ENCODE peak calls at places on chromosomes 6 and 20, in nine cellular contexts. One of them, this sample, is unnamed.

GRCh38 chr20:10672579-10673127 is 1.1 kb downstream of the JAG1 start:
- DNase-seq in CD8-positive, alpha-beta T cell: peak
- DNase-seq in ascending aorta: peak
- DNase-seq in cardiac fibroblast: peak
- DNase-seq in CD4-positive, alpha-beta T cell: no peak
- DNase-seq in heart left ventricle: peak
- DNase-seq in cardiac muscle cell: peak
- DNase-seq in B cell: peak
- DNase-seq in choroid plexus epithelial cell: peak
- DNase-seq in this sample: no peak

GRCh38 chr6:117547688-117548621 is 54.4 kb downstream of the GOPC start:
- DNase-seq in CD8-positive, alpha-beta T cell: peak
- DNase-seq in ascending aorta: peak
- DNase-seq in cardiac fibroblast: no peak
- DNase-seq in CD4-positive, alpha-beta T cell: peak
- DNase-seq in heart left ventricle: peak
- DNase-seq in cardiac muscle cell: no peak
- DNase-seq in B cell: peak
- DNase-seq in choroid plexus epithelial cell: peak
- DNase-seq in this sample: no peak

GRCh38 chr20:37345339-37346231 is at the start of gene SRC:
- DNase-seq in CD8-positive, alpha-beta T cell: peak
- DNase-seq in ascending aorta: peak
- DNase-seq in cardiac fibroblast: peak
- DNase-seq in CD4-positive, alpha-beta T cell: peak
- DNase-seq in heart left ventricle: peak
- DNase-seq in cardiac muscle cell: peak
- DNase-seq in B cell: peak
- DNase-seq in choroid plexus epithelial cell: peak
- DNase-seq in this sample: no peak

GRCh38 chr20:38159949-38160756 is 4.9 kb downstream of the TGM2 start:
- DNase-seq in CD8-positive, alpha-beta T cell: no peak
- DNase-seq in ascending aorta: no peak
- DNase-seq in cardiac fibroblast: no peak
- DNase-seq in CD4-positive, alpha-beta T cell: no peak
- DNase-seq in heart left ventricle: no peak
- DNase-seq in cardiac muscle cell: no peak
- DNase-seq in B cell: no peak
- DNase-seq in choroid plexus epithelial cell: no peak
- DNase-seq in this sample: no peak

GRCh38 chr20:57782631-57783041 is 72.8 kb upstream of the PMEPA1 start:
- DNase-seq in CD8-positive, alpha-beta T cell: no peak
- DNase-seq in ascending aorta: peak
- DNase-seq in cardiac fibroblast: no peak
- DNase-seq in CD4-positive, alpha-beta T cell: no peak
- DNase-seq in heart left ventricle: no peak
- DNase-seq in cardiac muscle cell: no peak
- DNase-seq in B cell: no peak
- DNase-seq in choroid plexus epithelial cell: no peak
- DNase-seq in this sample: no peak

GRCh38 chr6:2764610-2765165 is 505 bp upstream of the WRNIP1 start:
- DNase-seq in CD8-positive, alpha-beta T cell: peak
- DNase-seq in ascending aorta: peak
- DNase-seq in cardiac fibroblast: peak
- DNase-seq in CD4-positive, alpha-beta T cell: peak
- DNase-seq in heart left ventricle: peak
- DNase-seq in cardiac muscle cell: peak
- DNase-seq in B cell: peak
- DNase-seq in choroid plexus epithelial cell: peak
- DNase-seq in this sample: no peak

GRCh38 chr6:34817337-34817910 is 25.5 kb downstream of the BLTP3A start:
- DNase-seq in CD8-positive, alpha-beta T cell: no peak
- DNase-seq in ascending aorta: no peak
- DNase-seq in cardiac fibroblast: peak
- DNase-seq in CD4-positive, alpha-beta T cell: no peak
- DNase-seq in heart left ventricle: no peak
- DNase-seq in cardiac muscle cell: no peak
- DNase-seq in B cell: no peak
- DNase-seq in choroid plexus epithelial cell: no peak
- DNase-seq in this sample: no peak

GRCh38 chr6:113329942-113330897 is 526.9 kb upstream of the MARCKS start:
- DNase-seq in CD8-positive, alpha-beta T cell: no peak
- DNase-seq in ascending aorta: no peak
- DNase-seq in cardiac fibroblast: no peak
- DNase-seq in CD4-positive, alpha-beta T cell: no peak
- DNase-seq in heart left ventricle: no peak
- DNase-seq in cardiac muscle cell: no peak
- DNase-seq in B cell: no peak
- DNase-seq in choroid plexus epithelial cell: no peak
- DNase-seq in this sample: no peak

GRCh38 chr20:44616604-44616964 is 34.2 kb downstream of the PKIG start:
- DNase-seq in CD8-positive, alpha-beta T cell: no peak
- DNase-seq in ascending aorta: no peak
- DNase-seq in cardiac fibroblast: no peak
- DNase-seq in CD4-positive, alpha-beta T cell: no peak
- DNase-seq in heart left ventricle: peak
- DNase-seq in cardiac muscle cell: no peak
- DNase-seq in B cell: no peak
- DNase-seq in choroid plexus epithelial cell: no peak
- DNase-seq in this sample: no peak

GRCh38 chr6:25963426-25964123 is 973 bp downstream of the TRIM38 start:
- DNase-seq in CD8-positive, alpha-beta T cell: no peak
- DNase-seq in ascending aorta: no peak
- DNase-seq in cardiac fibroblast: peak
- DNase-seq in CD4-positive, alpha-beta T cell: no peak
- DNase-seq in heart left ventricle: no peak
- DNase-seq in cardiac muscle cell: no peak
- DNase-seq in B cell: no peak
- DNase-seq in choroid plexus epithelial cell: peak
- DNase-seq in this sample: no peak

GRCh38 chr6:169841251-169841650 is 89.8 kb downstream of the ERMARD start:
- DNase-seq in CD8-positive, alpha-beta T cell: no peak
- DNase-seq in ascending aorta: no peak
- DNase-seq in cardiac fibroblast: no peak
- DNase-seq in CD4-positive, alpha-beta T cell: no peak
- DNase-seq in heart left ventricle: no peak
- DNase-seq in cardiac muscle cell: no peak
- DNase-seq in B cell: no peak
- DNase-seq in choroid plexus epithelial cell: no peak
- DNase-seq in this sample: no peak

GRCh38 chr6:24401458-24401857 is 1.3 kb upstream of the MRS2 start:
- DNase-seq in CD8-positive, alpha-beta T cell: no peak
- DNase-seq in ascending aorta: no peak
- DNase-seq in cardiac fibroblast: no peak
- DNase-seq in CD4-positive, alpha-beta T cell: no peak
- DNase-seq in heart left ventricle: no peak
- DNase-seq in cardiac muscle cell: peak
- DNase-seq in B cell: no peak
- DNase-seq in choroid plexus epithelial cell: no peak
- DNase-seq in this sample: no peak

GRCh38 chr20:41173791-41174341 is 36.5 kb downstream of the PLCG1 start:
- DNase-seq in CD8-positive, alpha-beta T cell: peak
- DNase-seq in ascending aorta: peak
- DNase-seq in cardiac fibroblast: no peak
- DNase-seq in CD4-positive, alpha-beta T cell: no peak
- DNase-seq in heart left ventricle: peak
- DNase-seq in cardiac muscle cell: no peak
- DNase-seq in B cell: peak
- DNase-seq in choroid plexus epithelial cell: no peak
- DNase-seq in this sample: no peak

GRCh38 chr6:28782113-28782673 is 141.6 kb downstream of the TRIM27 start:
- DNase-seq in CD8-positive, alpha-beta T cell: no peak
- DNase-seq in ascending aorta: no peak
- DNase-seq in cardiac fibroblast: no peak
- DNase-seq in CD4-positive, alpha-beta T cell: no peak
- DNase-seq in heart left ventricle: no peak
- DNase-seq in cardiac muscle cell: no peak
- DNase-seq in B cell: no peak
- DNase-seq in choroid plexus epithelial cell: no peak
- DNase-seq in this sample: no peak

GRCh38 chr6:340991-341827 is 48.9 kb downstream of the DUSP22 start:
- DNase-seq in CD8-positive, alpha-beta T cell: no peak
- DNase-seq in ascending aorta: no peak
- DNase-seq in cardiac fibroblast: no peak
- DNase-seq in CD4-positive, alpha-beta T cell: no peak
- DNase-seq in heart left ventricle: peak
- DNase-seq in cardiac muscle cell: no peak
- DNase-seq in B cell: peak
- DNase-seq in choroid plexus epithelial cell: no peak
- DNase-seq in this sample: no peak

GRCh38 chr6:144886682-144887081 is 601.5 kb downstream of the UTRN start:
- DNase-seq in CD8-positive, alpha-beta T cell: no peak
- DNase-seq in ascending aorta: no peak
- DNase-seq in cardiac fibroblast: no peak
- DNase-seq in CD4-positive, alpha-beta T cell: no peak
- DNase-seq in heart left ventricle: no peak
- DNase-seq in cardiac muscle cell: peak
- DNase-seq in B cell: no peak
- DNase-seq in choroid plexus epithelial cell: no peak
- DNase-seq in this sample: no peak

GRCh38 chr20:59643616-59644061 is 39.3 kb downstream of the PHACTR3 start:
- DNase-seq in CD8-positive, alpha-beta T cell: no peak
- DNase-seq in ascending aorta: no peak
- DNase-seq in cardiac fibroblast: no peak
- DNase-seq in CD4-positive, alpha-beta T cell: no peak
- DNase-seq in heart left ventricle: no peak
- DNase-seq in cardiac muscle cell: no peak
- DNase-seq in B cell: no peak
- DNase-seq in choroid plexus epithelial cell: no peak
- DNase-seq in this sample: no peak

GRCh38 chr20:38125157-38126056 is 39.7 kb downstream of the TGM2 start:
- DNase-seq in CD8-positive, alpha-beta T cell: no peak
- DNase-seq in ascending aorta: peak
- DNase-seq in cardiac fibroblast: peak
- DNase-seq in CD4-positive, alpha-beta T cell: no peak
- DNase-seq in heart left ventricle: peak
- DNase-seq in cardiac muscle cell: no peak
- DNase-seq in B cell: no peak
- DNase-seq in choroid plexus epithelial cell: peak
- DNase-seq in this sample: peak

DNA sequence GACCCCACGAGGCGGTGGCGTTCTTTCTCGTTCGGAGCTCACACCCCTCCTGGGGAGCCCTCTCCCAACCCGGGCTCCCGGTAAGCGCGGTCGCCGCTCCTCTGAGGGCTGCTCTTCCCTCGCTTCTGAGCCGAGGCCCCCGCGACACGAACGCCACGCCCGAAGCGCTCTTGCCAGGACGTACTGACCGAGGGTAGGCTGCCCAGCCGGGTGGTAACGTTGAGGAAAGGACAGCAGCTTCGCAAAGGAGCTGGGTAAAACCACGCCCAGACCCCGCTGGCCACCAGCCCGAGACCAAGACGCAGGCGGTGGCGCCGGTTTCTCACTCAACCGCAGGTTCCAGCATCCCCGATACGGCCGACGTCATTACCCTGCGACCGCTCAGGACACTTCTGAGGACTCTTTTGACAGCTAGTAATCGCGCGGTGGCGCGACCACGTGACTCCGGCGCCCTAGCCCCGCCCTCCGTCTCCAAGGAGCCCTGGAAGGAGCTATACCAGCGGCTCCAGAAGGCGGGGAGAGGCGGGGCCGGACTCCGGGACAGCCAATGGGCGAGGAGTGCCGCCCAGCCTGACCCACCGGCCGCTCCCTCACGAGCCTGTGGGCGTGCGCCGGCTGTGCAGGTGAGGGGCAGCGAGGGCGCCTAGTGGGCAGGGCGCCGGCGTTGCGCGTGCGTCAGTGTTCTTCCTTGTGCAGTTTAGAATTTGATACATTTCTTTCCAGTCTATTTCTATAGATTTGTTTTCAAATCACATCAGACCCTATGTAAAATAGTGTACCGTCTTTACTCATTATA is 4.0 kb upstream of the GZF1 start:
- DNase-seq in CD8-positive, alpha-beta T cell: peak
- DNase-seq in ascending aorta: peak
- DNase-seq in cardiac fibroblast: peak
- DNase-seq in CD4-positive, alpha-beta T cell: peak
- DNase-seq in heart left ventricle: peak
- DNase-seq in cardiac muscle cell: peak
- DNase-seq in B cell: peak
- DNase-seq in choroid plexus epithelial cell: peak
- DNase-seq in this sample: peak
- TF ChIP-seq CTCF in CD8-positive, alpha-beta T cell: no peak
- TF ChIP-seq CTCF in ascending aorta: no peak
- TF ChIP-seq CTCF in cardiac fibroblast: no peak
- TF ChIP-seq CTCF in CD4-positive, alpha-beta T cell: no peak
- TF ChIP-seq CTCF in heart left ventricle: no peak
- TF ChIP-seq CTCF in cardiac muscle cell: no peak
- TF ChIP-seq CTCF in B cell: no peak
- TF ChIP-seq CTCF in choroid plexus epithelial cell: no peak
- TF ChIP-seq CTCF in this sample: no peak

GRCh38 chr20:14055127-14055742 is 59.9 kb downstream of the MACROD2 start:
- DNase-seq in CD8-positive, alpha-beta T cell: no peak
- DNase-seq in ascending aorta: no peak
- DNase-seq in cardiac fibroblast: peak
- DNase-seq in CD4-positive, alpha-beta T cell: no peak
- DNase-seq in heart left ventricle: no peak
- DNase-seq in cardiac muscle cell: peak
- DNase-seq in B cell: no peak
- DNase-seq in choroid plexus epithelial cell: peak
- DNase-seq in this sample: no peak
- TF ChIP-seq CTCF in CD8-positive, alpha-beta T cell: peak
- TF ChIP-seq CTCF in ascending aorta: peak
- TF ChIP-seq CTCF in cardiac fibroblast: peak
- TF ChIP-seq CTCF in CD4-positive, alpha-beta T cell: peak
- TF ChIP-seq CTCF in heart left ventricle: peak
- TF ChIP-seq CTCF in cardiac muscle cell: peak
- TF ChIP-seq CTCF in B cell: peak
- TF ChIP-seq CTCF in choroid plexus epithelial cell: peak
- TF ChIP-seq CTCF in this sample: no peak

DNA sequence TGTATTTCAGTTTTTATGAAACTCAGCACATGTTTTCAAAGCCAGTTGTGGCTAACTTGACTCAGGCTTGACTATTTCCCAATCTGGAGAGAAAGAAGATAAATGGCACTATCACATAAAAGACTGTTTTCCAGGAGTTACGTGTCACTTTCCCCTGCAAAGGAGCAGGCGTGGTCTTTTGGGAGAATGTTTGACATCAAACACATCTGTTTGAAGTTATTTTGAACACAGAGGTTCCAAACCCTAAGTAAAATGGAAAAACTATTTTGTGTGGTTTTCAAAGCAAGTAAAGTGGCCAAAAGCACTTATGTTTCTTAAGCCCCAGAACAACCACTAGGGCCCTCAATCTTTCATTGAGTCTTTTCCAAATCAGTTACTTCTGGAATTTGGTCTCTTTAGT is 89.7 kb downstream of the FOXF2 start:
- DNase-seq in CD8-positive, alpha-beta T cell: no peak
- DNase-seq in ascending aorta: no peak
- DNase-seq in cardiac fibroblast: peak
- DNase-seq in CD4-positive, alpha-beta T cell: no peak
- DNase-seq in heart left ventricle: no peak
- DNase-seq in cardiac muscle cell: no peak
- DNase-seq in B cell: no peak
- DNase-seq in choroid plexus epithelial cell: peak
- DNase-seq in this sample: no peak
- TF ChIP-seq CTCF in CD8-positive, alpha-beta T cell: no peak
- TF ChIP-seq CTCF in ascending aorta: no peak
- TF ChIP-seq CTCF in cardiac fibroblast: peak
- TF ChIP-seq CTCF in CD4-positive, alpha-beta T cell: no peak
- TF ChIP-seq CTCF in heart left ventricle: no peak
- TF ChIP-seq CTCF in cardiac muscle cell: peak
- TF ChIP-seq CTCF in B cell: no peak
- TF ChIP-seq CTCF in choroid plexus epithelial cell: peak
- TF ChIP-seq CTCF in this sample: no peak

GRCh38 chr6:70684794-70685493 is 17.3 kb downstream of the SMAP1 start:
- DNase-seq in CD8-positive, alpha-beta T cell: no peak
- DNase-seq in ascending aorta: no peak
- DNase-seq in cardiac fibroblast: no peak
- DNase-seq in CD4-positive, alpha-beta T cell: no peak
- DNase-seq in heart left ventricle: no peak
- DNase-seq in cardiac muscle cell: no peak
- DNase-seq in B cell: no peak
- DNase-seq in choroid plexus epithelial cell: no peak
- DNase-seq in this sample: no peak
- TF ChIP-seq CTCF in CD8-positive, alpha-beta T cell: no peak
- TF ChIP-seq CTCF in ascending aorta: no peak
- TF ChIP-seq CTCF in cardiac fibroblast: no peak
- TF ChIP-seq CTCF in CD4-positive, alpha-beta T cell: no peak
- TF ChIP-seq CTCF in heart left ventricle: no peak
- TF ChIP-seq CTCF in cardiac muscle cell: no peak
- TF ChIP-seq CTCF in B cell: no peak
- TF ChIP-seq CTCF in choroid plexus epithelial cell: no peak
- TF ChIP-seq CTCF in this sample: no peak

This sample was measured in omental fat pad.